ENCODE peak calls at places on chromosomes 3 and 15, in eight cellular contexts. H is heart left ventricle, C is NB4, F is spleen, K is HCT116, O is body of pancreas, V is sigmoid colon, D is K562. A is an unnamed sample.
A peak's percentile ranks its signal among the peaks of the same experiment; 100 is the strongest.

GRCh38 chr3:37742121-37742520 is 119.6 kb upstream of the CTDSPL start:
- DNase-seq in D (no peak), V (no peak), K (no peak), O (no peak), C (no peak), F (no peak), H (no peak), A (no peak)

GRCh38 chr15:89164712-89165211 is 56.6 kb downstream of the RLBP1 start:
- DNase-seq in H (no peak), O (peak; percentile 38), C (no peak), K (no peak), F (no peak), D (no peak), V (peak; percentile 74), A (no peak)

GRCh38 chr3:127525373-127525772 is 65.2 kb downstream of the TPRA1 start:
- DNase-seq in C (peak; percentile 43), K (peak; percentile 78), D (peak; percentile 30), V (no peak), O (no peak), F (no peak), H (no peak), A (peak; percentile 62)

GRCh38 chr15:60091150-60091549 is 87.0 kb downstream of the FOXB1 start:
- DNase-seq in K (no peak), F (no peak), H (no peak), C (no peak), V (no peak), D (no peak), O (peak; percentile 9), A (peak; percentile 58)

GRCh38 chr15:77474310-77474986 is 53.8 kb downstream of the HMG20A start:
- DNase-seq in V (no peak), O (no peak), F (no peak), C (no peak), K (no peak), H (no peak), D (no peak), A (no peak)

GRCh38 chr15:38563723-38564519 is 693 bp downstream of the RASGRP1 start:
- DNase-seq in O (peak; percentile 67), C (peak; percentile 47), V (no peak), F (peak; percentile 97), H (peak; percentile 49), K (peak; percentile 8), D (peak; percentile 72), A (peak; percentile 55)

GRCh38 chr3:107523361-107524213 is 825 bp downstream of the BBX start:
- DNase-seq in V (peak; percentile 82), C (peak; percentile 72), D (peak; percentile 15), H (peak; percentile 41), K (no peak), O (peak; percentile 54), F (peak; percentile 93), A (peak; percentile 12)

GRCh38 chr3:87771338-87772059 is 287.3 kb downstream of the CGGBP1 start:
- DNase-seq in D (peak; percentile 12), H (no peak), V (peak; percentile 56), K (peak; percentile 13), C (peak; percentile 59), O (peak; percentile 43), F (no peak), A (no peak)

GRCh38 chr3:113712129-113712528 is 15.7 kb upstream of the USF3 start:
- DNase-seq in K (no peak), F (no peak), O (no peak), H (no peak), D (no peak), V (no peak), C (peak; percentile 8), A (no peak)

GRCh38 chr15:34951993-34952392 is 17.5 kb downstream of the AQR start:
- DNase-seq in D (no peak), H (no peak), V (no peak), O (no peak), K (no peak), F (no peak), C (no peak), A (no peak)

GRCh38 chr3:149004622-149005021 is 13.3 kb downstream of the GYG1 start:
- DNase-seq in V (no peak), D (no peak), O (peak; percentile 50), F (no peak), C (no peak), H (no peak), K (no peak), A (no peak)

GRCh38 chr3:182364323-182364722 is 429.0 kb upstream of the ATP11B start:
- DNase-seq in V (no peak), C (no peak), O (no peak), D (peak; percentile 34), K (peak; percentile 37), H (no peak), F (no peak), A (no peak)

GRCh38 chr3:124829819-124830554 is 57.2 kb downstream of the ITGB5 start:
- DNase-seq in K (no peak), F (no peak), C (no peak), D (no peak), O (no peak), V (peak; percentile 69), H (no peak), A (no peak)

GRCh38 chr15:79157631-79158592 is 67.3 kb upstream of the RASGRF1 start:
- DNase-seq in C (no peak), V (no peak), O (no peak), F (no peak), H (no peak), K (no peak), D (no peak), A (no peak)

GRCh38 chr3:189563841-189564563 is 67.2 kb upstream of the TP63 start:
- DNase-seq in K (no peak), H (no peak), F (no peak), O (no peak), D (no peak), C (peak; percentile 11), V (no peak), A (peak; percentile 54)

GRCh38 chr3:61996351-61996750 is 377.0 kb downstream of the FEZF2 start:
- DNase-seq in K (no peak), F (no peak), V (no peak), C (no peak), H (no peak), D (no peak), O (no peak), A (no peak)

DNA sequence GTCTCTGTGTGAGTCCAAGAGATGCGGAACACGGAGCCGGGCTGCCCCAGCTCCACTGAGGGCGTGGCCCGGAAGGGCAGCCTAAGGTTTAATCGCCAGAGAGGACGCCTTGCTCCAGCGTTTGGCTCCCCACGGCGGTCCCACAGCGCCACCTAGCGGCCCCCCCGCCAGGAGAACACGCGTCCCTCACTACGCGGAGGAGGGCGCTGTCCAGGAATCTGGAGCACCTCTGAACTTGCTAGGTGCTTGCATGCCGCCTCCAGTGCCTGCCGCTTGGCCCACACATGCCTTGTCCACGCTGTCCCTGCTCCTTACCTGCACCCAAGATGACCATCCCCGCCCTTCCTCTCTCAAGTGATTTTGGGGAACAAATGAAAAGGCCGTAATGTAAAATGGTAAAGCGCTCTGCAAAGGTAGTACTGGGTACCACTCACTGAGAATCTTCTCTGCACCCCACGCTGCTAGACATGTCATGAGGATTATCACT is 14.4 kb upstream of the MRPS22 start:
- DNase-seq in V (peak; percentile 84), D (peak; percentile 93), K (peak; percentile 74), C (peak; percentile 87), O (peak; percentile 88), H (peak; percentile 78), F (peak; percentile 97), A (peak; percentile 86)
- TF ChIP-seq POLR2A in V (no peak), D (no peak), K (no peak), C (no peak), O (no peak), H (no peak), F (no peak), A (no peak)

GRCh38 chr3:4984511-4984864 is 5.3 kb downstream of the BHLHE40 start:
- DNase-seq in H (no peak), C (no peak), O (no peak), D (no peak), K (no peak), F (no peak), V (no peak), A (no peak)
- TF ChIP-seq POLR2A in H (no peak), C (no peak), O (no peak), D (no peak), K (no peak), F (no peak), V (no peak), A (no peak)

GRCh38 chr15:44879066-44879465 is 77.4 kb upstream of the TERB2 start:
- DNase-seq in D (no peak), V (no peak), C (no peak), H (no peak), O (no peak), K (no peak), F (no peak), A (no peak)

GRCh38 chr15:44883219-44883900 is 73.1 kb upstream of the TERB2 start:
- DNase-seq in D (no peak), K (no peak), H (no peak), O (no peak), F (no peak), V (no peak), C (no peak), A (no peak)

DNA sequence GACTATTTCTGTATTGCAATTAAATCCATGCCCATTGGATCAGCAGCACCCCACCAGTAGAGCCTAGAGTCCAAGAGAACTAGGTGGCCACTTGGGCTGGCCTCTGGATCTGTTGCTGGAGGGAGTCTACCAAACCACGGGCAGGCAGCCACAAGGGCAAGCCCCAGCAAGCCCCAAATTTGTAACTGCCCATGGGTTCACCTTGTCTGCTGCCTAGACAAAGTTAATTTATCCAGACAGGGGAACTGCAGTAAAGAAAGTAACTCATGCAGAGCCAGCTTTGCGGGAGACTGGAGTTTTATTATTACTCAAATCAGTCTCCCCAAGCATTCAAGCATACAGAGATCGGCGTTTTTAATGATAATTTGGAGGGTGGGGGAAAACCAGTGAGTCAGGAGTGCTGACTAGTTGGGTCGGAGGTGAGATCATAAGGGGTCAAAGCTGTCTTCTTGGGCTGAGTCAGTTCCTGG is 74.0 kb upstream of the TERB2 start:
- DNase-seq in O (no peak), V (no peak), D (no peak), K (no peak), F (no peak), C (no peak), H (no peak), A (peak; percentile 7)
- TF ChIP-seq POLR2A in O (no peak), V (no peak), D (no peak), K (no peak), F (no peak), C (no peak), H (no peak), A (no peak)

DNA sequence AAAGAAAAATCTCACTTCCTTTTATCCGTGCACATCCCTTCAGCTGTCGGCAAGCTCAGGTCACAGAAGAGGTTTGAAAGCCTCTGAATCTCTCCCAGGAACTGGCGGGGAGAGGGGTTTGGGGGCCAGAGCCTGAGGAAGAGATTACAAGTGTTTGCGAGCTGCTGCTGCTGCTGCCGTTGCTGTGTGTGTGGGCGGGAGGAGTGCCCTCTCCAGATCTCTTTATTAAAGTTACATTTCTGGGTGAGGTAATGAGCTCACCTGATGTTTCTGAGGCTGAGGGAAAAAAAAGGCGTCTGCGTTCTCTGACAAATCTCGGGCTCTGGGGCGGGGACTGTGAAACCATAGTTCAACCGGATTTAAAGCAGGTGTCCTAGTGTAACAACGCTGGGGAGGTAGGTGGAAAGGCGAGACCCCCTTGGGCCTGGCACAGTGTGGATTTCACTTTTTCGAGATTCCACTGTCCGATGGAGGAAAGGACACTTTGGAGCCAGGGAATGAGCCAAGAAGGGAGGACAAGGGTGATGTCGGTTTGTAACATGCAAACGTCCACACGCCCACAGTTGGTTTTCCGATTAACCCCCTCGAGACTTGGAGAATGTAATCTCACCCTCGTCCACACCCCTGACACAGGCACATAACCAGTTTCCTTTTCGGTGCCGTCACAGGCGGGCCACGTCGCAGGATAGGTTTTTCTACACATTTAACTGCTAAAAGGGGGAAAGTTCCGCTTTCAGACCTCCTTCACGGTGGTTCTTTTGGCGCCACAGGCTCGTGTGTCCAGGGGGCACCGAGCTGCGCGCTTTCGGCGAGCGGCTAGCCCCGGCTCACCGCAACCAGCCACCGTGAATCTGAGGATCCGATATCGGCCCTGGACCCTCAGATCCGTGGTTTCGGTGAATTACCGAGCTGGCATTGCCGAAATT is 2.1 kb downstream of the ALCAM start:
- DNase-seq in H (peak; percentile 11), V (peak; percentile 66), K (peak; percentile 75), D (no peak), F (peak; percentile 88), C (peak; percentile 89), O (peak; percentile 86), A (no peak)
- TF ChIP-seq POLR2A in H (no peak), V (peak; percentile 16), K (no peak), D (no peak), F (no peak), C (peak; percentile 12), O (peak; percentile 63), A (no peak)